ENCODE peak calls at places on chromosomes 7 and 10, in seven cellular contexts. O, J, A, P, C, R and F are unnamed samples.

GRCh38 chr7:91759205-91759863 is 121.2 kb downstream of the MTERF1 start:
- DNase-seq in O (peak), J (no peak), A (peak), P (no peak), C (peak), R (no peak), F (peak)

GRCh38 chr7:123154231-123154860 is 45.4 kb downstream of the SLC13A1 start:
- DNase-seq in O (peak), J (peak), A (peak), P (peak), C (peak), R (peak), F (peak)

GRCh38 chr10:62815373-62816111 is 624 bp downstream of the EGR2 start:
- DNase-seq in O (peak), J (no peak), A (peak), P (no peak), C (peak), R (peak), F (no peak)

GRCh38 chr10:132447446-132448247 is 50.6 kb downstream of the PWWP2B start:
- DNase-seq in O (peak), J (peak), A (peak), P (no peak), C (peak), R (peak), F (no peak)

GRCh38 chr10:110845756-110846620 is 25.7 kb upstream of the PDCD4 start:
- DNase-seq in O (no peak), J (no peak), A (no peak), P (no peak), C (no peak), R (no peak), F (no peak)

GRCh38 chr7:30473903-30474302 is 4.7 kb downstream of the NOD1 start:
- DNase-seq in O (no peak), J (no peak), A (no peak), P (no peak), C (no peak), R (no peak), F (no peak)

GRCh38 chr10:123998197-123999141 is 94.9 kb downstream of the CHST15 start:
- DNase-seq in O (no peak), J (no peak), A (no peak), P (no peak), C (no peak), R (no peak), F (no peak)

GRCh38 chr10:88802430-88802829 is at the start of gene LIPM:
- DNase-seq in O (no peak), J (no peak), A (no peak), P (no peak), C (no peak), R (no peak), F (no peak)

GRCh38 chr10:133318494-133319127 is 9.9 kb downstream of the ZNF511 start:
- DNase-seq in O (peak), J (peak), A (peak), P (no peak), C (peak), R (peak), F (peak)

GRCh38 chr7:65731562-65732035 is 141.3 kb upstream of the VKORC1L1 start:
- DNase-seq in O (peak), J (no peak), A (peak), P (peak), C (peak), R (peak), F (peak)

GRCh38 chr10:45005284-45005683 is 4.6 kb downstream of the ZNF22 start:
- DNase-seq in O (no peak), J (no peak), A (no peak), P (no peak), C (no peak), R (no peak), F (no peak)

GRCh38 chr10:132360766-132361447 is 28.9 kb downstream of the LRRC27 start:
- DNase-seq in O (peak), J (no peak), A (peak), P (no peak), C (no peak), R (peak), F (peak)

GRCh38 chr7:49324707-49325106 is 400.4 kb downstream of the CDC14C start:
- DNase-seq in O (no peak), J (no peak), A (peak), P (no peak), C (peak), R (no peak), F (no peak)

GRCh38 chr7:157278791-157279678 is 57.8 kb upstream of the DNAJB6 start:
- DNase-seq in O (peak), J (no peak), A (no peak), P (no peak), C (no peak), R (peak), F (no peak)

GRCh38 chr10:122307669-122308486 is 36.8 kb downstream of the BTBD16 start:
- DNase-seq in O (no peak), J (peak), A (peak), P (no peak), C (peak), R (peak), F (no peak)

GRCh38 chr7:128166603-128167315 is 74.3 kb upstream of the LEP start:
- DNase-seq in O (peak), J (no peak), A (peak), P (no peak), C (peak), R (peak), F (no peak)

GRCh38 chr7:90721869-90722431 is 125.8 kb downstream of the CDK14 start:
- DNase-seq in O (no peak), J (no peak), A (no peak), P (no peak), C (no peak), R (no peak), F (no peak)

GRCh38 chr7:158479680-158480025 is 108.0 kb downstream of the PTPRN2 start:
- DNase-seq in O (no peak), J (no peak), A (no peak), P (no peak), C (no peak), R (no peak), F (no peak)

GRCh38 chr7:14235056-14235455 is 245.6 kb upstream of the ETV1 start:
- DNase-seq in O (no peak), J (no peak), A (no peak), P (no peak), C (no peak), R (no peak), F (no peak)

GRCh38 chr7:78605131-78605530 is 806.6 kb downstream of the PHTF2 start:
- DNase-seq in O (no peak), J (peak), A (peak), P (no peak), C (no peak), R (no peak), F (no peak)

GRCh38 chr7:19489162-19489820 is 219.5 kb downstream of the POLR1F start:
- DNase-seq in O (no peak), J (no peak), A (no peak), P (no peak), C (no peak), R (no peak), F (no peak)

GRCh38 chr7:150439926-150440325 is 10.5 kb upstream of the GIMAP8 start:
- DNase-seq in O (no peak), J (peak), A (no peak), P (no peak), C (no peak), R (no peak), F (no peak)

GRCh38 chr10:60978287-60979115 is 34.5 kb upstream of the RHOBTB1 start:
- DNase-seq in O (no peak), J (peak), A (no peak), P (no peak), C (no peak), R (no peak), F (no peak)

GRCh38 chr10:43396061-43396927 is 12.7 kb downstream of the HNRNPF start:
- DNase-seq in O (peak), J (peak), A (peak), P (peak), C (peak), R (peak), F (no peak)

GRCh38 chr10:96663794-96664193 is 56.5 kb downstream of the PIK3AP1 start:
- DNase-seq in O (no peak), J (no peak), A (no peak), P (no peak), C (no peak), R (no peak), F (no peak)

GRCh38 chr10:30238836-30239235 is 110.2 kb downstream of the MTPAP start:
- DNase-seq in O (no peak), J (no peak), A (no peak), P (no peak), C (no peak), R (no peak), F (no peak)

GRCh38 chr7:15571303-15571878 is 9.6 kb upstream of the AGMO start:
- DNase-seq in O (no peak), J (peak), A (no peak), P (no peak), C (no peak), R (no peak), F (no peak)

GRCh38 chr7:141562543-141562942 is 11.3 kb downstream of the AGK start:
- DNase-seq in O (no peak), J (no peak), A (no peak), P (no peak), C (no peak), R (no peak), F (no peak)

GRCh38 chr10:58512470-58513188 is at the start of gene BICC1:
- DNase-seq in O (peak), J (peak), A (peak), P (peak), C (peak), R (peak), F (no peak)

GRCh38 chr7:140005754-140006503 is 56.8 kb downstream of the PARP12 start:
- DNase-seq in O (peak), J (no peak), A (peak), P (peak), C (peak), R (peak), F (peak)

GRCh38 chr10:69809318-69809717 is 7.6 kb downstream of the COL13A1 start:
- DNase-seq in O (no peak), J (no peak), A (no peak), P (no peak), C (no peak), R (no peak), F (no peak)

GRCh38 chr10:36779238-36779846 is 346.1 kb upstream of the ANKRD30A start:
- DNase-seq in O (peak), J (peak), A (peak), P (peak), C (peak), R (peak), F (no peak)

GRCh38 chr10:73956476-73957338 is 41.2 kb upstream of the VCL start:
- DNase-seq in O (no peak), J (peak), A (no peak), P (no peak), C (peak), R (peak), F (no peak)

GRCh38 chr10:102644066-102644645 is at the start of gene TRIM8:
- DNase-seq in O (peak), J (no peak), A (peak), P (no peak), C (peak), R (peak), F (peak)

GRCh38 chr10:44382131-44382858 is 2.6 kb downstream of the CXCL12 start:
- DNase-seq in O (peak), J (no peak), A (peak), P (no peak), C (no peak), R (no peak), F (no peak)

GRCh38 chr10:132514841-132515521 is 22.6 kb upstream of the INPP5A start:
- DNase-seq in O (peak), J (no peak), A (peak), P (no peak), C (no peak), R (no peak), F (no peak)

GRCh38 chr7:30925117-30925516 is 13.5 kb downstream of the AQP1 start:
- DNase-seq in O (no peak), J (no peak), A (no peak), P (no peak), C (no peak), R (no peak), F (no peak)

GRCh38 chr10:70232155-70232858 is 922 bp downstream of the PPA1 start:
- DNase-seq in O (no peak), J (peak), A (peak), P (peak), C (peak), R (peak), F (no peak)

GRCh38 chr7:107902381-107902780 is 11.4 kb downstream of the DLD start:
- DNase-seq in O (no peak), J (no peak), A (peak), P (no peak), C (peak), R (peak), F (no peak)

DNA sequence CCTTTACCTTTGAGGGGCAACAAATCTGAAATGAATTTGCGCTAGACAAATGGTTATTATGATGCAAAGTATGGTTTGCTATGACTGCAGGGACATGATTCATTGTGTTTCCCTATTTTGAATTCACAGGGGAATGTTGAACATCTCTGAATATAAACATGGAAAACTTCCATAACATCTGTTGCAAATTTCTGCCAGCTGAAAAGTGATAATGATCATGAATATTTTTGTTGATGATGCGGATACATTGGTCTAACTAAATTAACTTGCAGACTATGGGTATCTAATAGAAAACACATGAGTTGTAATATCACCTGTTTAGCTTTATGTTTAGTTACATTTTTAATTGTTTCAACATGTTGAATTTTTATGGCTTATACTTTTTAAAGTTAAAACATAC is 1325.5 kb downstream of the REEP3 start:
- DNase-seq in O (no peak), J (no peak), A (no peak), P (no peak), C (no peak), R (no peak), F (no peak)
- H3K4ac ChIP-seq in O (no peak), J (no peak), A (no peak), P (no peak), C (no peak), R (no peak), F (no peak)

GRCh38 chr7:133576769-133577168 is 323.9 kb downstream of the EXOC4 start:
- DNase-seq in O (no peak), J (no peak), A (no peak), P (no peak), C (no peak), R (no peak), F (no peak)

GRCh38 chr7:133572853-133573252 is 320.0 kb downstream of the EXOC4 start:
- DNase-seq in O (no peak), J (peak), A (no peak), P (no peak), C (no peak), R (no peak), F (no peak)

GRCh38 chr7:133572087-133572486 is 319.2 kb downstream of the EXOC4 start:
- DNase-seq in O (no peak), J (no peak), A (no peak), P (no peak), C (no peak), R (no peak), F (no peak)

GRCh38 chr7:133573554-133574265 is 320.8 kb downstream of the EXOC4 start:
- DNase-seq in O (no peak), J (no peak), A (no peak), P (no peak), C (no peak), R (no peak), F (no peak)

DNA sequence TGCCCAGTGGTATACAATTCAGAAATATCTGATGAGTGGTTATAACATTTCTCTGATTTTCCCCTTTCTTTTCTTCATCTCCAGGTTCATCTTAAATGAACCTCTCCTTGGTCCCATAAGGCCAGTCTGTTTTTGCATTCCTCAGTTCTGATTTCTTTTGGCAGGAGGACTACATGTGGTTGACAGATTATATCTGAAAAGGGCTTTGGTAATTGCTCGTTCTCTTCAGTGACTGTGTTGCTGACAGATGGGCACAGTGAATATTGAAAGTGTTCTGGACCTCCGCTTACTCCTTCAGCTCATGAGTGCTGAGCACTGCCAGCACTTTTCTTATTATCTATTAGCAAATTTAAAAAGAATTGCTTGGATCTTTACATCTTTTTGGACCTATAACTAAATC is 322.8 kb downstream of the EXOC4 start:
- DNase-seq in O (no peak), J (no peak), A (no peak), P (no peak), C (no peak), R (no peak), F (no peak)
- H3K4ac ChIP-seq in O (no peak), J (no peak), A (no peak), P (no peak), C (no peak), R (no peak), F (no peak)

GRCh38 chr7:2720024-2720423 is 32.0 kb downstream of the AMZ1 start:
- DNase-seq in O (no peak), J (no peak), A (no peak), P (no peak), C (no peak), R (no peak), F (no peak)

GRCh38 chr7:2718703-2718965 is 30.6 kb downstream of the AMZ1 start:
- DNase-seq in O (no peak), J (no peak), A (no peak), P (no peak), C (no peak), R (no peak), F (no peak)

GRCh38 chr7:2717905-2718702 is 30.1 kb downstream of the AMZ1 start:
- DNase-seq in O (no peak), J (no peak), A (no peak), P (no peak), C (no peak), R (no peak), F (peak)

GRCh38 chr7:2717293-2717904 is 29.4 kb downstream of the AMZ1 start:
- DNase-seq in O (no peak), J (peak), A (no peak), P (no peak), C (peak), R (no peak), F (no peak)

GRCh38 chr7:2719007-2719406 is 31.0 kb downstream of the AMZ1 start:
- DNase-seq in O (peak), J (no peak), A (peak), P (no peak), C (no peak), R (no peak), F (peak)
- H3K4ac ChIP-seq in O (no peak), J (no peak), A (no peak), P (no peak), C (no peak), R (no peak), F (no peak)

GRCh38 chr7:137998250-137998649 is 3.6 kb downstream of the CREB3L2 start:
- DNase-seq in O (no peak), J (peak), A (no peak), P (no peak), C (peak), R (no peak), F (no peak)
- H3K4ac ChIP-seq in O (no peak), J (peak), A (no peak), P (no peak), C (no peak), R (peak), F (no peak)